ENCODE peak calls at places on chromosomes 2 and 18, in ten cellular contexts. I, R, J, F, S, D, Q, P, L and Z are unnamed samples.

GRCh38 chr2:216700088-216700567 is 4.8 kb upstream of the IGFBP5 start:
- DNase-seq in I (no peak), R (no peak), J (no peak), F (no peak), S (no peak), D (no peak), Q (no peak), P (no peak), L (no peak), Z (no peak)

GRCh38 chr2:84879595-84880394 is 1.1 kb downstream of the TRABD2A start:
- DNase-seq in I (no peak), R (no peak), J (peak; percentile 73), F (no peak), S (no peak), D (no peak), Q (no peak), P (no peak), L (no peak), Z (no peak)

GRCh38 chr2:210128961-210129360 is 42.2 kb downstream of the KANSL1L start:
- DNase-seq in I (no peak), R (no peak), J (no peak), F (no peak), S (no peak), D (peak; percentile 3), Q (no peak), P (no peak), L (no peak), Z (no peak)

GRCh38 chr2:6644261-6644660 is 221.4 kb downstream of the CMPK2 start:
- DNase-seq in I (no peak), R (no peak), J (no peak), F (no peak), S (no peak), D (no peak), Q (no peak), P (no peak), L (peak; percentile 56), Z (no peak)

GRCh38 chr2:219418155-219418569 is at the start of gene DES:
- DNase-seq in I (peak; percentile 84), R (no peak), J (peak; percentile 72), F (no peak), S (no peak), D (peak; percentile 20), Q (peak; percentile 95), P (no peak), L (no peak), Z (no peak)

GRCh38 chr2:121644715-121645114 is 4.5 kb downstream of the CLASP1 start:
- DNase-seq in I (no peak), R (no peak), J (no peak), F (no peak), S (no peak), D (no peak), Q (no peak), P (no peak), L (no peak), Z (no peak)

GRCh38 chr18:72235422-72235821 is 308.7 kb downstream of the CBLN2 start:
- DNase-seq in I (no peak), R (peak; percentile 1), J (no peak), F (no peak), S (no peak), D (peak; percentile 63), Q (no peak), P (no peak), L (no peak), Z (no peak)

GRCh38 chr2:119383410-119384140 is 16.8 kb downstream of the DBI start:
- DNase-seq in I (no peak), R (no peak), J (no peak), F (no peak), S (peak; percentile 18), D (peak; percentile 24), Q (no peak), P (no peak), L (no peak), Z (no peak)

GRCh38 chr2:148560501-148560900 is 84.0 kb upstream of the EPC2 start:
- DNase-seq in I (no peak), R (no peak), J (peak; percentile 71), F (no peak), S (peak; percentile 3), D (no peak), Q (no peak), P (no peak), L (peak; percentile 57), Z (no peak)

DNA sequence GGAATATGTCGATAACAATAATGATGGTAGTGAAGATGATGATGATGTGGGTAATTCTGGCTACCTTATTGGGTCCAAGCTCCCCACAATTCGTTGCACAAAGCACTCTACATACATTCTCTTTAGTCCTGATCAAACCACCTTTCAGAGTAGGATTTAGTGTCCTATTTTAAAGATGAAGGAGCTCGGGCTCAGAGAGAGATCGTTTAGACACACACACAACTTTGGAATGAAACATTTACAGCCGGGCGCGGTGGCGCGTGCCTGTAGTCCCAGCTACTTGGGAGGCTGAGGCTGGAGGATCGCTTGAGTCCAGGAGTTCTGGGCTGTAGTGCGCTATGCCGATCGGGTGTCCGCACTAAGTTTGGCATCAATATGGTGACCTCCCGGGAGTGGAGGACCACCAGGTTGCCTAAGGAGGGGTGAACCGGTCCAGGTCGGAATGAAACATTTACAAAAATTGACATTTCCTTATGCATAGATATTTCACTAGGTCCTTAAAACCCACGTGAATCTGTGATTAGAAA is 50.7 kb downstream of the GREB1 start:
- DNase-seq in I (no peak), R (no peak), J (peak; percentile 15), F (no peak), S (no peak), D (no peak), Q (no peak), P (no peak), L (no peak), Z (no peak)
- TF ChIP-seq CTCF in I (no peak), R (peak; percentile 8), J (no peak), F (no peak), S (no peak), D (no peak), Q (no peak), P (peak; percentile 13), L (no peak), Z (no peak)

DNA sequence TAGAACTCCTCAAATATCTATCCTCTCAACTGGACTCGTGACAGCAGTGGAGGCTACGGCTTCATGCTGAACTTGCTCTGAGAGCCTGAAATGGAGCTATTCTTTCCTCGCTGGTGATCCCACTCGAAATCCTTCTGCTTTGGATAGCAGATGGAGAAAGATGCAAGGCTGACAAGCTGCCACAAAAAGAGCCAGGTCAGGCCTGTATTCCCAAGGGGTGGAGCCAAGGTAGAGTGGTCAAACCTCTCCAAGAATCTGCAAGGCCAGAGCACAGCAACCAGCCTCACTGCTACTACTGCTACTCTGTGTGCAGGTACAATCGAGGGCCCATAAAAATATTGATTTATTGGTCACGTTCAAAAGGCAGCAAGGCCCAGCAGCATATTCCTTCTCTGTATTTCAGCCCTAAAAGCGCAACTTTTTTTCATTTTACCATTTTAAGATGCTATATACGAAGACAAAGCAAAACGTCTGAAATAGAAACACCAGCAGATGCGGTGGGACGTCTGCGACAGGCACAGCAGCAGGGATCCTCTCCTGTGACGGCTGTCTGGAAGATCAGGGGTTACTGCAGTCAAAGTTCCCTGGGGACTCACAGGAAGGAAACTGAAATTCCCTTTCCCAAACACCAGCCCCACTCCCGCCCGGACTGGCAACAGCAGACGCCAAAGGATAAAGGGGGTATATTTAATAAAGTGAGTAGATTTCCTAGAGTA is 2.4 kb downstream of the SPRED2 start:
- DNase-seq in I (no peak), R (no peak), J (no peak), F (no peak), S (no peak), D (no peak), Q (no peak), P (no peak), L (no peak), Z (no peak)
- H3K4me3 ChIP-seq in I (peak overlapping the region; percentile 97), R (peak overlapping the region; percentile 96), J (peak overlapping the region; percentile 82), F (peak overlapping the region; percentile 88), S (peak overlapping the region; percentile 83), D (peak overlapping the region; percentile 77), Q (peak overlapping the region; percentile 87), P (peak overlapping the region; percentile 91), L (peak overlapping the region; percentile 90), Z (peak overlapping the region; percentile 77)

DNA sequence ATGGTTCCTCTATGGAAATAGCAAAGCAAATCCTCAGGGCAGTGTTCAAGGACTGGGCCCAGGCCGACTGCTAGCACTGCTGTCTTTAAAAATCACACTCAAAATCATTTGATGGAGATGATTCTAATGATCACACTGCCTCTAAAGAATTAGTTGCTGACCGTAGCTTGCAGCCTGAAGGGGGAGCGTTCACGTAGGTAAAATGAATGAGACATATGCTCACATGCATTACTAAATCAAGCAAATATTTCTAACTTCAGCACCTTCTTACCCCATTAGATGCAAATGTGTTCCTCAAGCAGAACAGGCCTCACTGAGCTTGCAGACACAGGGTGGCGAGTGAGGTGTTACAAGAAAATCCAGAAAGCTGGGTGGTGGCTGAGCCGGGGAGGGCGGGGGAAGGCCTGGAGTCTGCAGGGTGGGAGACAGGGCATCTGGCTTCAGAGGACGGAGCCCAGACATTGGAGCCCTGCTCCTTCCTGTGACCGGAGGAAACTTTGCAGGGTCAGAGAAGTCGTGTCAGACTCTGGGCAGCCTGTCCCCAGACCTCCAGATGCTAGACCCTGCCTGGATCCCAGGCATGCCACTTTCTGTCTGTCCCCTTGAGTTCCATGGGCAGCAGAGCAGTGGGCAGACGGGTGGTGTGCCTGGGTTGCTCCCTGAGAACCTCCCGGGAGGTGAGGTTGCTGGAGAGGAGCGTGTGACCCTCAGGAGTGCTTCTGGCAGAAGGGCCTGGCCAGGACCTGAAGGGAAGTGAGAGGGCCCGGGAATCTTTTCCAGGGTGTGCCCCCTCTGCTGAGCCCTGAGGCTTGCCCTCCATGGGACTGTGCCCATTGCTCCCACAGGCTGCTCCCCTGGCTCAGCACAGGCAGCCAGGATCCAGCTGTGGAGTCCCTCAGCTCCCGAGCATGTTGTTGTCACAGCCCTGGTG is 7.1 kb upstream of the NPPC start:
- DNase-seq in I (no peak), R (no peak), J (no peak), F (no peak), S (no peak), D (peak; percentile 23), Q (no peak), P (no peak), L (no peak), Z (no peak)
- TF ChIP-seq CTCF in I (no peak), R (no peak), J (no peak), F (no peak), S (no peak), D (no peak), Q (no peak), P (no peak), L (no peak), Z (no peak)

GRCh38 chr18:23958036-23958435 is 56.5 kb upstream of the TTC39C start:
- DNase-seq in I (peak; percentile 87), R (no peak), J (no peak), F (no peak), S (peak; percentile 38), D (no peak), Q (peak; percentile 75), P (no peak), L (no peak), Z (no peak)

GRCh38 chr18:23951206-23951605 is 63.3 kb upstream of the TTC39C start:
- DNase-seq in I (no peak), R (no peak), J (no peak), F (no peak), S (no peak), D (no peak), Q (no peak), P (no peak), L (no peak), Z (no peak)

GRCh38 chr18:23950644-23951043 is 63.9 kb upstream of the TTC39C start:
- DNase-seq in I (no peak), R (no peak), J (no peak), F (no peak), S (no peak), D (no peak), Q (no peak), P (no peak), L (no peak), Z (no peak)

GRCh38 chr18:23956483-23956882 is 58.1 kb upstream of the TTC39C start:
- DNase-seq in I (no peak), R (no peak), J (no peak), F (no peak), S (no peak), D (no peak), Q (no peak), P (no peak), L (no peak), Z (no peak)

GRCh38 chr18:23953984-23954383 is 60.6 kb upstream of the TTC39C start:
- DNase-seq in I (no peak), R (no peak), J (no peak), F (no peak), S (no peak), D (no peak), Q (no peak), P (no peak), L (no peak), Z (no peak)
- H3K4me3 ChIP-seq in I (no peak overlapping the region), R (no peak overlapping the region), J (no peak overlapping the region), F (no peak overlapping the region), S (no peak overlapping the region), D (no peak overlapping the region), Q (no peak overlapping the region), P (no peak overlapping the region), L (no peak overlapping the region), Z (no peak overlapping the region)